ENCODE peak calls at places on chromosome 6, in four cellular contexts. F, N, B and T are unnamed samples.
A peak's percentile ranks its signal among the peaks of the same experiment; 100 is the strongest.

GRCh38 chr6:81731814-81732213 is 20.7 kb downstream of the TENT5A start:
- DNase-seq in F (no peak), N (no peak), B (no peak), T (no peak)

GRCh38 chr6:112468359-112468758 is 121.2 kb downstream of the RFPL4B start:
- DNase-seq in F (no peak), N (peak; percentile 43), B (no peak), T (peak; percentile 11)

GRCh38 chr6:140636698-140637402 is 1262.4 kb upstream of the CITED2 start:
- DNase-seq in F (no peak), N (no peak), B (no peak), T (no peak)

GRCh38 chr6:89044988-89045387 is 35.6 kb upstream of the PNRC1 start:
- DNase-seq in F (peak; percentile 35), N (no peak), B (no peak), T (no peak)

GRCh38 chr6:147194652-147195403 is 9.4 kb upstream of the STXBP5 start:
- DNase-seq in F (no peak), N (no peak), B (no peak), T (no peak)

GRCh38 chr6:158467923-158468322 is 92.0 kb upstream of the TMEM181 start:
- DNase-seq in F (no peak), N (no peak), B (peak; percentile 84), T (no peak)

GRCh38 chr6:35592178-35592577 is 79.5 kb upstream of the TULP1 start:
- DNase-seq in F (no peak), N (no peak), B (no peak), T (no peak)

GRCh38 chr6:28380381-28380780 is 19.2 kb downstream of the ZSCAN12 start:
- DNase-seq in F (no peak), N (no peak), B (no peak), T (no peak)

GRCh38 chr6:2110504-2110903 is 134.9 kb downstream of the GMDS start:
- DNase-seq in F (no peak), N (no peak), B (no peak), T (no peak)

GRCh38 chr6:119856136-119856535 is 506.6 kb upstream of the MAN1A1 start:
- DNase-seq in F (no peak), N (no peak), B (no peak), T (no peak)

GRCh38 chr6:51273228-51273961 is 454.7 kb downstream of the TFAP2B start:
- DNase-seq in F (no peak), N (no peak), B (no peak), T (peak; percentile 96)

DNA sequence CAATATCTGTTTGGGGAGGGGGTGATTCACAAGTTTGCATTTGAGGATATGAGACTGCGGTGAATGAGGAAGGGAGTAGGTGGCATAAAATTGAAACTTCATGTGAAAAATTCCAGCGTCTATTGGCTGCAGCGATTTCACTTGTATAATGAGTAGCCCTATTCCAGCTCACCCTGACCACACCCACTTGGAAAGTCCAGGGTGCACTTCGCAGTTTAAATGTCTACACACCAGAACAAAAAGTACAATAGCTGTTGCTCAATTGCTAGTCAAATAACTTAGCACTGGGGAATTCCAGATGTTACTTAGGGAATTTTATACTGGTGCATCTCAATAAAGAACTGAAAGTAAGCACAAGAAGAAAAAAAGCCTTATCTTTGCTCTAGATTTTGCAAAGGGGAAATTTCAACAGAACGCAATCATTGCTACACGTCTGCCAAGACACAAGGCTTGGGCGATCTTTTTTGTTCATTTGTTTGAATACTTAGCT is 6.3 kb downstream of the TNFAIP3 start:
- DNase-seq in F (peak; percentile 65), N (peak; percentile 81), B (no peak), T (no peak)
- H3K4me3 ChIP-seq in F (no peak overlapping the region), N (no peak overlapping the region), B (no peak overlapping the region), T (no peak overlapping the region)

DNA sequence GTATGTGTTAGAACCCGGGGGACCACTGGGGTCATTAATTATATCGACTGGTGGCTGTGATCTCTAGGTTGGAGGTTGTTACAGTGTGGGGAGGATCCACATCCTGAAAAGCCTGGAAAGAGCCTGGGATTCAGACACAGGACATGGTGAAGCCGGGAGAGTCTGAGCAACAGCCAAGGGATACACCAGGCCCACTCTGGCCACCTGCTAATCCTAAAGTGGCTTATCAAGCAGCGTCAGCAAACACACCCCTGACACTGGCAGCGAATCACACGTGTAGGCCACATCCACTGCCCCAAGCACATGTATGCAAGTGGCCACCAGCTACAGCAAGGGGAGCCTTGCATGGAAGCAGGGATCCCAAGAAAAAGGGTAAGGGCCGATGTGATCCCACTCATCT is 41.0 kb downstream of the GFOD1 start:
- DNase-seq in F (no peak), N (no peak), B (peak; percentile 39), T (no peak)
- H3K4me1 ChIP-seq in F (peaks cover 66% of the 10 kb centered on the region), N (no peaks in the 10 kb centered on the region), B (no peaks in the 10 kb centered on the region), T (no peaks in the 10 kb centered on the region)

DNA sequence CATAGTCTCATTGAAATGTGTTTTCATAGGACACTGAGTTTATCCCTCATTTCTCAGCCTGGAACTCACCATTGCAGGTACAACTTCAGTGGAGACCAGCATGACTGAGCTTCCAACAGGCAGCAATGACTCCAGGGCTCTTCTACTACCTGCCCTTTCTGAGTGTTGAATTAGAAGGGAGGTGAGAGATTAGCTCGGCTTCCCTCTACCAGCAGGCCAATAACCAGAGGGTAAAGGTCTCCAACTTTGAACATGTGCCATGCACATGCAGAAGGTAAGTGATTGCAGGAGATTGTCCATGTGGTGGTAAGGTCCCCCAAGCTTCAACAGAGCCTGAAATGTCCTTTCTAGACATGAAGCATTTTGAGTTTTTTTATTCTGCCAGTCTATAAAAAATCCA is 233.8 kb upstream of the SUPT3H start:
- DNase-seq in F (no peak), N (no peak), B (no peak), T (no peak)
- H3K27me3 ChIP-seq in F (no peaks in the 10 kb centered on the region), N (no peaks in the 10 kb centered on the region), B (no peaks in the 10 kb centered on the region), T (no peaks in the 10 kb centered on the region)

GRCh38 chr6:11168091-11168635 is 56.6 kb upstream of the ERVFRD-1 start:
- DNase-seq in F (no peak), N (no peak), B (no peak), T (no peak)
- H3K4me3 ChIP-seq in F (no peak overlapping the region), N (no peak overlapping the region), B (no peak overlapping the region), T (no peak overlapping the region)